ENCODE peak calls at places on chromosomes 5 and 9, in nine cellular contexts. One of them, this sample, is unnamed.

GRCh38 chr5:30736642-30737041 is 456.8 kb upstream of the CDH6 start:
- DNase-seq in left kidney: no peak
- DNase-seq in left lung: no peak
- DNase-seq in chondrocyte: no peak
- DNase-seq in activated naive CD8-positive, alpha-beta T cell treated with anti-CD3 and anti-CD28 coated beads, Interleukin-2, amount 50 U/mL, for 16 hours: no peak
- DNase-seq in bronchial epithelial cell: peak
- DNase-seq in CD8-positive, alpha-beta memory T cell: no peak
- DNase-seq in mucosa of descending colon: no peak
- DNase-seq in left ventricle myocardium superior: no peak
- DNase-seq in this sample: no peak

GRCh38 chr5:143066556-143067281 is 296.5 kb downstream of the ARHGAP26 start:
- DNase-seq in left kidney: peak
- DNase-seq in left lung: no peak
- DNase-seq in chondrocyte: no peak
- DNase-seq in activated naive CD8-positive, alpha-beta T cell treated with anti-CD3 and anti-CD28 coated beads, Interleukin-2, amount 50 U/mL, for 16 hours: no peak
- DNase-seq in bronchial epithelial cell: no peak
- DNase-seq in CD8-positive, alpha-beta memory T cell: no peak
- DNase-seq in mucosa of descending colon: no peak
- DNase-seq in left ventricle myocardium superior: peak
- DNase-seq in this sample: no peak

GRCh38 chr5:54570923-54571322 is 53.4 kb downstream of the SNX18 start:
- DNase-seq in left kidney: peak
- DNase-seq in left lung: no peak
- DNase-seq in chondrocyte: no peak
- DNase-seq in activated naive CD8-positive, alpha-beta T cell treated with anti-CD3 and anti-CD28 coated beads, Interleukin-2, amount 50 U/mL, for 16 hours: no peak
- DNase-seq in bronchial epithelial cell: peak
- DNase-seq in CD8-positive, alpha-beta memory T cell: no peak
- DNase-seq in mucosa of descending colon: no peak
- DNase-seq in left ventricle myocardium superior: peak
- DNase-seq in this sample: no peak

GRCh38 chr9:99868845-99869244 is 37.6 kb upstream of the STX17 start:
- DNase-seq in left kidney: no peak
- DNase-seq in left lung: no peak
- DNase-seq in chondrocyte: no peak
- DNase-seq in activated naive CD8-positive, alpha-beta T cell treated with anti-CD3 and anti-CD28 coated beads, Interleukin-2, amount 50 U/mL, for 16 hours: no peak
- DNase-seq in bronchial epithelial cell: no peak
- DNase-seq in CD8-positive, alpha-beta memory T cell: no peak
- DNase-seq in mucosa of descending colon: no peak
- DNase-seq in left ventricle myocardium superior: no peak
- DNase-seq in this sample: no peak

GRCh38 chr5:54820759-54821158 is 164.6 kb downstream of the ESM1 start:
- DNase-seq in left kidney: no peak
- DNase-seq in left lung: no peak
- DNase-seq in chondrocyte: no peak
- DNase-seq in activated naive CD8-positive, alpha-beta T cell treated with anti-CD3 and anti-CD28 coated beads, Interleukin-2, amount 50 U/mL, for 16 hours: no peak
- DNase-seq in bronchial epithelial cell: no peak
- DNase-seq in CD8-positive, alpha-beta memory T cell: no peak
- DNase-seq in mucosa of descending colon: no peak
- DNase-seq in left ventricle myocardium superior: no peak
- DNase-seq in this sample: no peak

GRCh38 chr5:43017438-43017820 is 22.7 kb downstream of the ANXA2R start:
- DNase-seq in left kidney: peak
- DNase-seq in left lung: peak
- DNase-seq in chondrocyte: no peak
- DNase-seq in activated naive CD8-positive, alpha-beta T cell treated with anti-CD3 and anti-CD28 coated beads, Interleukin-2, amount 50 U/mL, for 16 hours: no peak
- DNase-seq in bronchial epithelial cell: no peak
- DNase-seq in CD8-positive, alpha-beta memory T cell: no peak
- DNase-seq in mucosa of descending colon: peak
- DNase-seq in left ventricle myocardium superior: peak
- DNase-seq in this sample: peak

GRCh38 chr5:149616727-149617284 is 35.5 kb downstream of the ARHGEF37 start:
- DNase-seq in left kidney: no peak
- DNase-seq in left lung: no peak
- DNase-seq in chondrocyte: no peak
- DNase-seq in activated naive CD8-positive, alpha-beta T cell treated with anti-CD3 and anti-CD28 coated beads, Interleukin-2, amount 50 U/mL, for 16 hours: no peak
- DNase-seq in bronchial epithelial cell: no peak
- DNase-seq in CD8-positive, alpha-beta memory T cell: no peak
- DNase-seq in mucosa of descending colon: no peak
- DNase-seq in left ventricle myocardium superior: no peak
- DNase-seq in this sample: no peak

GRCh38 chr5:2015961-2016360 is 133.2 kb upstream of the IRX4 start:
- DNase-seq in left kidney: no peak
- DNase-seq in left lung: no peak
- DNase-seq in chondrocyte: no peak
- DNase-seq in activated naive CD8-positive, alpha-beta T cell treated with anti-CD3 and anti-CD28 coated beads, Interleukin-2, amount 50 U/mL, for 16 hours: no peak
- DNase-seq in bronchial epithelial cell: no peak
- DNase-seq in CD8-positive, alpha-beta memory T cell: no peak
- DNase-seq in mucosa of descending colon: no peak
- DNase-seq in left ventricle myocardium superior: no peak
- DNase-seq in this sample: no peak

GRCh38 chr9:132183134-132183533 is 21.3 kb downstream of the NTNG2 start:
- DNase-seq in left kidney: no peak
- DNase-seq in left lung: no peak
- DNase-seq in chondrocyte: no peak
- DNase-seq in activated naive CD8-positive, alpha-beta T cell treated with anti-CD3 and anti-CD28 coated beads, Interleukin-2, amount 50 U/mL, for 16 hours: no peak
- DNase-seq in bronchial epithelial cell: no peak
- DNase-seq in CD8-positive, alpha-beta memory T cell: no peak
- DNase-seq in mucosa of descending colon: no peak
- DNase-seq in left ventricle myocardium superior: no peak
- DNase-seq in this sample: no peak

GRCh38 chr9:127347831-127348699 is 48.9 kb upstream of the SLC2A8 start:
- DNase-seq in left kidney: peak
- DNase-seq in left lung: no peak
- DNase-seq in chondrocyte: no peak
- DNase-seq in activated naive CD8-positive, alpha-beta T cell treated with anti-CD3 and anti-CD28 coated beads, Interleukin-2, amount 50 U/mL, for 16 hours: no peak
- DNase-seq in bronchial epithelial cell: peak
- DNase-seq in CD8-positive, alpha-beta memory T cell: no peak
- DNase-seq in mucosa of descending colon: no peak
- DNase-seq in left ventricle myocardium superior: no peak
- DNase-seq in this sample: peak

GRCh38 chr9:69645488-69645887 is 26.7 kb downstream of the APBA1 start:
- DNase-seq in left kidney: peak
- DNase-seq in left lung: peak
- DNase-seq in chondrocyte: no peak
- DNase-seq in activated naive CD8-positive, alpha-beta T cell treated with anti-CD3 and anti-CD28 coated beads, Interleukin-2, amount 50 U/mL, for 16 hours: no peak
- DNase-seq in bronchial epithelial cell: peak
- DNase-seq in CD8-positive, alpha-beta memory T cell: no peak
- DNase-seq in mucosa of descending colon: peak
- DNase-seq in left ventricle myocardium superior: no peak
- DNase-seq in this sample: peak

GRCh38 chr9:114894206-114894605 is 36.2 kb downstream of the TNFSF8 start:
- DNase-seq in left kidney: no peak
- DNase-seq in left lung: no peak
- DNase-seq in chondrocyte: no peak
- DNase-seq in activated naive CD8-positive, alpha-beta T cell treated with anti-CD3 and anti-CD28 coated beads, Interleukin-2, amount 50 U/mL, for 16 hours: no peak
- DNase-seq in bronchial epithelial cell: no peak
- DNase-seq in CD8-positive, alpha-beta memory T cell: no peak
- DNase-seq in mucosa of descending colon: no peak
- DNase-seq in left ventricle myocardium superior: no peak
- DNase-seq in this sample: no peak

GRCh38 chr9:125522328-125522725 is 184.7 kb downstream of the MAPKAP1 start:
- DNase-seq in left kidney: no peak
- DNase-seq in left lung: peak
- DNase-seq in chondrocyte: no peak
- DNase-seq in activated naive CD8-positive, alpha-beta T cell treated with anti-CD3 and anti-CD28 coated beads, Interleukin-2, amount 50 U/mL, for 16 hours: no peak
- DNase-seq in bronchial epithelial cell: peak
- DNase-seq in CD8-positive, alpha-beta memory T cell: no peak
- DNase-seq in mucosa of descending colon: no peak
- DNase-seq in left ventricle myocardium superior: no peak
- DNase-seq in this sample: no peak

GRCh38 chr9:37215456-37216229 is 95.3 kb downstream of the ZCCHC7 start:
- DNase-seq in left kidney: no peak
- DNase-seq in left lung: no peak
- DNase-seq in chondrocyte: no peak
- DNase-seq in activated naive CD8-positive, alpha-beta T cell treated with anti-CD3 and anti-CD28 coated beads, Interleukin-2, amount 50 U/mL, for 16 hours: no peak
- DNase-seq in bronchial epithelial cell: peak
- DNase-seq in CD8-positive, alpha-beta memory T cell: no peak
- DNase-seq in mucosa of descending colon: no peak
- DNase-seq in left ventricle myocardium superior: no peak
- DNase-seq in this sample: no peak

This sample was measured in hippocampal formation.